ENCODE peak calls at places on chromosome 13, in seven cellular contexts. K is SK-N-DZ, N is Caki2, B is B cell, P is choroid plexus epithelial cell, Q is H7, D is pancreas. M is an unnamed sample.

GRCh38 chr13:35744566-35745203 is 268.2 kb upstream of the MAB21L1 start:
- DNase-seq in D (no peak), N (no peak), Q (no peak), B (no peak), P (peak), K (peak), M (no peak)

GRCh38 chr13:79384022-79384610 is 21.9 kb downstream of the RBM26 start:
- DNase-seq in D (no peak), Q (no peak), B (peak), K (no peak), P (no peak), N (no peak), M (no peak)

GRCh38 chr13:44141725-44142539 is 231.7 kb upstream of the SERP2 start:
- DNase-seq in N (peak), K (peak), D (peak), Q (peak), P (peak), B (peak), M (peak)

GRCh38 chr13:38462605-38463004 is 113.0 kb downstream of the UFM1 start:
- DNase-seq in Q (no peak), N (no peak), P (no peak), B (no peak), D (no peak), K (no peak), M (no peak)

GRCh38 chr13:77215543-77215942 is 111.4 kb downstream of the MYCBP2 start:
- DNase-seq in N (no peak), Q (no peak), D (no peak), B (no peak), P (no peak), K (no peak), M (no peak)

GRCh38 chr13:57820924-57821323 is 189.4 kb downstream of the PCDH17 start:
- DNase-seq in D (no peak), Q (no peak), P (no peak), K (no peak), N (no peak), B (no peak), M (no peak)

GRCh38 chr13:20425819-20426219 is 99.8 kb downstream of the CRYL1 start:
- DNase-seq in Q (peak), P (no peak), D (no peak), N (peak), B (peak), K (no peak), M (peak)

GRCh38 chr13:49308104-49308875 is 60.6 kb downstream of the CDADC1 start:
- DNase-seq in P (peak), D (peak), K (no peak), B (no peak), N (no peak), Q (no peak), M (peak)

GRCh38 chr13:33138441-33138840 is 122.2 kb downstream of the KL start:
- DNase-seq in N (no peak), B (no peak), Q (no peak), K (no peak), P (no peak), D (no peak), M (no peak)

GRCh38 chr13:46804391-46804815 is 7.4 kb upstream of the ESD start:
- DNase-seq in Q (no peak), B (no peak), K (no peak), D (no peak), P (peak), N (peak), M (peak)

GRCh38 chr13:44155422-44156293 is 218.0 kb upstream of the SERP2 start:
- DNase-seq in Q (peak), B (no peak), P (peak), D (no peak), N (no peak), K (peak), M (no peak)

GRCh38 chr13:66748712-66749111 is 481.4 kb downstream of the PCDH9 start:
- DNase-seq in N (peak), K (no peak), Q (no peak), B (peak), P (no peak), D (no peak), M (no peak)

GRCh38 chr13:32056316-32056715 is 24.7 kb downstream of the FRY start:
- DNase-seq in Q (no peak), B (no peak), P (no peak), K (no peak), N (no peak), D (no peak), M (no peak)

M was measured in kidney glomerular epithelial cell.